ENCODE peak calls at places on chromosomes 13 and 19, in four cellular contexts. One of them, this sample, is unnamed. For H3K27me3, the result is how much of the 10 kb centered on the place peaks cover.

GRCh38 chr19:46447824-46448223 is 19.1 kb upstream of the PNMA8C start:
- ATAC-seq in CD4-positive, alpha-beta T cell: no peak
- ATAC-seq in IMR-90: no peak
- ATAC-seq in lower lobe of right lung: no peak
- ATAC-seq in this sample: no peak

GRCh38 chr19:58466089-58466759 is 656 bp upstream of the ZNF324 start:
- ATAC-seq in CD4-positive, alpha-beta T cell: peak
- ATAC-seq in IMR-90: peak
- ATAC-seq in lower lobe of right lung: peak
- ATAC-seq in this sample: peak

GRCh38 chr13:44142540-44142867 is 231.1 kb upstream of the SERP2 start:
- ATAC-seq in CD4-positive, alpha-beta T cell: no peak
- ATAC-seq in IMR-90: no peak
- ATAC-seq in lower lobe of right lung: peak
- ATAC-seq in this sample: peak

GRCh38 chr19:14369399-14370168 is 11.7 kb upstream of the ADGRE5 start:
- ATAC-seq in CD4-positive, alpha-beta T cell: peak
- ATAC-seq in IMR-90: no peak
- ATAC-seq in lower lobe of right lung: peak
- ATAC-seq in this sample: peak

GRCh38 chr19:6745965-6746364 is 6.5 kb downstream of the TRIP10 start:
- ATAC-seq in CD4-positive, alpha-beta T cell: no peak
- ATAC-seq in IMR-90: no peak
- ATAC-seq in lower lobe of right lung: no peak
- ATAC-seq in this sample: no peak

GRCh38 chr13:46992383-46992952 is 95.6 kb upstream of the HTR2A start:
- ATAC-seq in CD4-positive, alpha-beta T cell: no peak
- ATAC-seq in IMR-90: no peak
- ATAC-seq in lower lobe of right lung: no peak
- ATAC-seq in this sample: no peak

GRCh38 chr13:21717817-21718216 is 46.9 kb downstream of the FGF9 start:
- ATAC-seq in CD4-positive, alpha-beta T cell: no peak
- ATAC-seq in IMR-90: no peak
- ATAC-seq in lower lobe of right lung: peak
- ATAC-seq in this sample: no peak

GRCh38 chr19:8208710-8209110 is 460 bp upstream of the CERS4 start:
- ATAC-seq in CD4-positive, alpha-beta T cell: peak
- ATAC-seq in IMR-90: peak
- ATAC-seq in lower lobe of right lung: peak
- ATAC-seq in this sample: no peak

GRCh38 chr19:44754743-44755066 is 6.2 kb downstream of the BCL3 start:
- ATAC-seq in CD4-positive, alpha-beta T cell: no peak
- ATAC-seq in IMR-90: no peak
- ATAC-seq in lower lobe of right lung: no peak
- ATAC-seq in this sample: no peak

GRCh38 chr19:35812220-35813042 is at the start of gene PRODH2:
- ATAC-seq in CD4-positive, alpha-beta T cell: no peak
- ATAC-seq in IMR-90: no peak
- ATAC-seq in lower lobe of right lung: no peak
- ATAC-seq in this sample: no peak

GRCh38 chr13:58838615-58839014 is 1207.1 kb downstream of the PCDH17 start:
- ATAC-seq in CD4-positive, alpha-beta T cell: no peak
- ATAC-seq in IMR-90: no peak
- ATAC-seq in lower lobe of right lung: no peak
- ATAC-seq in this sample: no peak

GRCh38 chr19:18112989-18113478 is 15.5 kb downstream of the MAST3 start:
- ATAC-seq in CD4-positive, alpha-beta T cell: peak
- ATAC-seq in IMR-90: peak
- ATAC-seq in lower lobe of right lung: peak
- ATAC-seq in this sample: peak

GRCh38 chr19:46620716-46621115 is 4.2 kb downstream of the PTGIR start:
- ATAC-seq in CD4-positive, alpha-beta T cell: no peak
- ATAC-seq in IMR-90: peak
- ATAC-seq in lower lobe of right lung: no peak
- ATAC-seq in this sample: peak

GRCh38 chr13:90254437-90254836 is 1093.0 kb upstream of the MIR17HG start:
- ATAC-seq in CD4-positive, alpha-beta T cell: no peak
- ATAC-seq in IMR-90: no peak
- ATAC-seq in lower lobe of right lung: no peak
- ATAC-seq in this sample: no peak

GRCh38 chr13:101647760-101648159 is 195.3 kb downstream of the ITGBL1 start:
- ATAC-seq in CD4-positive, alpha-beta T cell: no peak
- ATAC-seq in IMR-90: no peak
- ATAC-seq in lower lobe of right lung: no peak
- ATAC-seq in this sample: peak

GRCh38 chr13:111337741-111338140 is 17.3 kb downstream of the TEX29 start:
- ATAC-seq in CD4-positive, alpha-beta T cell: no peak
- ATAC-seq in IMR-90: peak
- ATAC-seq in lower lobe of right lung: no peak
- ATAC-seq in this sample: no peak

GRCh38 chr19:35015576-35016351 is 14.5 kb upstream of the SCN1B start:
- ATAC-seq in CD4-positive, alpha-beta T cell: no peak
- ATAC-seq in IMR-90: peak
- ATAC-seq in lower lobe of right lung: no peak
- ATAC-seq in this sample: peak

GRCh38 chr13:73106513-73107214 is 47.9 kb downstream of the KLF5 start:
- ATAC-seq in CD4-positive, alpha-beta T cell: no peak
- ATAC-seq in IMR-90: no peak
- ATAC-seq in lower lobe of right lung: no peak
- ATAC-seq in this sample: no peak

GRCh38 chr19:40802300-40803169 is 3.5 kb downstream of the EGLN2 start:
- ATAC-seq in CD4-positive, alpha-beta T cell: no peak
- ATAC-seq in IMR-90: no peak
- ATAC-seq in lower lobe of right lung: no peak
- ATAC-seq in this sample: peak

GRCh38 chr19:40800997-40801377 is 2.0 kb downstream of the EGLN2 start:
- ATAC-seq in CD4-positive, alpha-beta T cell: no peak
- ATAC-seq in IMR-90: no peak
- ATAC-seq in lower lobe of right lung: no peak
- ATAC-seq in this sample: no peak

GRCh38 chr19:40803170-40803856 is 4.3 kb downstream of the EGLN2 start:
- ATAC-seq in CD4-positive, alpha-beta T cell: no peak
- ATAC-seq in IMR-90: no peak
- ATAC-seq in lower lobe of right lung: no peak
- ATAC-seq in this sample: no peak

GRCh38 chr19:40800339-40800996 is 1.5 kb downstream of the EGLN2 start:
- ATAC-seq in CD4-positive, alpha-beta T cell: no peak
- ATAC-seq in IMR-90: no peak
- ATAC-seq in lower lobe of right lung: no peak
- ATAC-seq in this sample: no peak

GRCh38 chr19:40801449-40802299 is 2.7 kb downstream of the EGLN2 start:
- ATAC-seq in CD4-positive, alpha-beta T cell: no peak
- ATAC-seq in IMR-90: no peak
- ATAC-seq in lower lobe of right lung: peak
- ATAC-seq in this sample: no peak
- H3K27ac ChIP-seq in CD4-positive, alpha-beta T cell: peak
- H3K27ac ChIP-seq in IMR-90: peak
- H3K27ac ChIP-seq in lower lobe of right lung: peak
- H3K27ac ChIP-seq in this sample: peak

GRCh38 chr13:113763961-113764792 is 5.2 kb downstream of the TMEM255B start:
- ATAC-seq in CD4-positive, alpha-beta T cell: no peak
- ATAC-seq in IMR-90: no peak
- ATAC-seq in lower lobe of right lung: no peak
- ATAC-seq in this sample: no peak
- H3K27me3 ChIP-seq in CD4-positive, alpha-beta T cell: under half
- H3K27me3 ChIP-seq in IMR-90: under half
- H3K27me3 ChIP-seq in lower lobe of right lung: under half
- H3K27me3 ChIP-seq in this sample: under half

DNA sequence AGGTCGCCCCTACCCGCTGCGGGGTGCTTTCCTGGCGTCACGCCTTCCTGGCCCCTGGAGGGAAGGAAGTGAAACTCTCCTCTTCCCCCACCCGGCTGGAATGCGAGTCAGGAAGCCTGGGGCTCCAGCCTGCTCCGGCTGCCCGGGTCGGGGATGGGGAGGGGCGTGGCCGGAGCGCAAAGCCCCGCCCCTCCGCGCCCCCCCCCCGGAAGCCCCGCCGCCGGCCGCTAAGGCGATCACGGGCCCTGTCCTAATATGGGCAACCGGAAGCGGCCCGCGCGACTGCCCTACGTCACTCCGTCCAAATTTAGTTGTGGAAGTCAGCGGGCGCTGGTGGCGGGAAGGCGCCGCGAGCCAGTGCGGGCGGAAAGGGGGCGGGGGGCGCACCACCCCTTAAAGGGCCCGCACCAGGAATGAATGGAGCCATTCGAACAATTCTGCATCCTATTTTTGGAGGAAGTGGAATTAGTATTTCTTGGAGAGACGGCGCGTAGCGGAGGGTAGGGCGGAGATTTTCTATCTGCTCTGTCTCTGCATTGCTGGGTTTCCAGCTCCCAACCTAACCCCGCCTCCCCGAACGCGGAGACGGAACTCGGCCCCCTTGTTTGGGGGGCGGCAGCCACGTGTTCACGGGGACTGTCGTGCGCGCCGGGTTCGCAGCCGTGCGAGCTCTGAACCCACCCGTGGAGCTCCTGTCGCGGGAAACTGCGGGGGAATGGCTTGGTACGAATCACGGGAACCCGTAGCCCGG is 1.6 kb downstream of the IER2 start:
- ATAC-seq in CD4-positive, alpha-beta T cell: peak
- ATAC-seq in IMR-90: peak
- ATAC-seq in lower lobe of right lung: peak
- ATAC-seq in this sample: peak
- TF ChIP-seq CTCF in CD4-positive, alpha-beta T cell: no peak
- TF ChIP-seq CTCF in IMR-90: peak
- TF ChIP-seq CTCF in lower lobe of right lung: peak
- TF ChIP-seq CTCF in this sample: peak

GRCh38 chr13:41271456-41272285 is 8.3 kb upstream of the MTRF1 start:
- ATAC-seq in CD4-positive, alpha-beta T cell: peak
- ATAC-seq in IMR-90: no peak
- ATAC-seq in lower lobe of right lung: no peak
- ATAC-seq in this sample: no peak
- H3K27ac ChIP-seq in CD4-positive, alpha-beta T cell: peak
- H3K27ac ChIP-seq in IMR-90: no peak
- H3K27ac ChIP-seq in lower lobe of right lung: no peak
- H3K27ac ChIP-seq in this sample: no peak

DNA sequence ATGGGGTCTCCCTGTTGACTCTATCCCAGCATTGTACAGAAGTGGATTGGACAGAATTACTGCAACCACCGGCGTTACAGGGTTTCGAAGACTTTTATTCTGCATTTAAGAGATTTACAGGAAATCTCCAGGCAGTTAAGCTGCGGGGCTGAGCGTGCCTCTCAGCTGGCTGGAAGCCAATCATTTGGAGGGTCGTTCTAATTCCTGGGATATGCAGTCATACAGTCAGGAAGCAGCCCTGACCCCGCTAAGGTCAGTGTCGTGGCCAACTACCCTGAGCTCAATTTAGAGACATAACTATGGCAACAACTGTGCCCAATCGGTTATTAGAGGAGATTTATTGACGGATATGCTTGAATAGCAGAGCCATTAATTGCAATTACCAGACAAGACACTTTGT is 15.3 kb upstream of the ZNF507 start:
- ATAC-seq in CD4-positive, alpha-beta T cell: no peak
- ATAC-seq in IMR-90: no peak
- ATAC-seq in lower lobe of right lung: no peak
- ATAC-seq in this sample: no peak
- H3K27me3 ChIP-seq in CD4-positive, alpha-beta T cell: under half
- H3K27me3 ChIP-seq in IMR-90: under half
- H3K27me3 ChIP-seq in lower lobe of right lung: under half
- H3K27me3 ChIP-seq in this sample: under half

GRCh38 chr13:51733656-51734334 is 70.2 kb downstream of the DHRS12 start:
- ATAC-seq in CD4-positive, alpha-beta T cell: no peak
- ATAC-seq in IMR-90: no peak
- ATAC-seq in lower lobe of right lung: peak
- ATAC-seq in this sample: peak
- TF ChIP-seq CTCF in CD4-positive, alpha-beta T cell: no peak
- TF ChIP-seq CTCF in IMR-90: no peak
- TF ChIP-seq CTCF in lower lobe of right lung: no peak
- TF ChIP-seq CTCF in this sample: no peak

DNA sequence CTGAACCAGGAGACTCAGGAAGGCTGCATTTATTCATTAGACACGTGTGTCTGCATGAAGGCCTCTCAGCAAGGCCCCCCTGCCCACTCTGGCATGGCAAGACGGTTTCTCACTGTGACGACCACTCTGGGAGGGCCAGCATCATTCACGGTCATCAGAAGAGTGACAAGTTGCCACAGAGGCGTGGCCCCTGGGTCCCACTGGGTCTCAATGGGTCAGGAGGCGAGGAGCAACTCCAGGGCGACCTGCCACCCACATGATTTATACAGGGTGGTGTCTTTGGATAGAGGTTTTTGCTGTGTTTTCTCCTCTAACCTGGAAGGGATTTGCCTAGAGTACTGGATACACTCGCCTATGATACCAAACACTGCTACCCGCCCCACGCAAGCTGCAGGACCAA is 60.7 kb downstream of the KLF2 start:
- ATAC-seq in CD4-positive, alpha-beta T cell: no peak
- ATAC-seq in IMR-90: no peak
- ATAC-seq in lower lobe of right lung: no peak
- ATAC-seq in this sample: no peak
- H3K27ac ChIP-seq in CD4-positive, alpha-beta T cell: no peak
- H3K27ac ChIP-seq in IMR-90: no peak
- H3K27ac ChIP-seq in lower lobe of right lung: no peak
- H3K27ac ChIP-seq in this sample: no peak